ENCODE peak calls at places on chromosomes 7 and 10, in six cellular contexts. K is IMR-90; B is right atrium auricular region; Q is CD8-positive, alpha-beta T cell; M is mesendoderm; X is brain microvascular endothelial cell. O is an unnamed sample.

GRCh38 chr7:80895056-80895455 is 23.8 kb downstream of the SEMA3C start:
- DNase-seq in B (no peak), K (no peak), X (no peak), Q (no peak), M (no peak), O (no peak)

GRCh38 chr10:48605264-48605615 is 367 bp upstream of the ARHGAP22 start:
- DNase-seq in B (no peak), K (peak), Q (no peak), X (no peak), M (no peak), O (no peak)

GRCh38 chr10:55400075-55400474 is 599.0 kb upstream of the PCDH15 start:
- DNase-seq in K (no peak), B (no peak), Q (no peak), M (peak), X (peak), O (no peak)

GRCh38 chr10:48199580-48200377 is 74.7 kb downstream of the FRMPD2 start:
- DNase-seq in B (no peak), M (no peak), X (peak), Q (no peak), K (peak), O (no peak)

GRCh38 chr7:1098243-1099153 is 10.6 kb downstream of the GPER1 start:
- DNase-seq in M (no peak), Q (no peak), B (no peak), K (no peak), X (no peak), O (no peak)

GRCh38 chr10:125057158-125058001 is 103.0 kb downstream of the CTBP2 start:
- DNase-seq in M (peak), K (peak), B (peak), Q (no peak), X (peak), O (no peak)

GRCh38 chr10:109891105-109891504 is 32.2 kb downstream of the XPNPEP1 start:
- DNase-seq in B (no peak), M (no peak), X (no peak), Q (no peak), K (peak), O (no peak)

GRCh38 chr7:35286986-35287385 is 33.1 kb upstream of the TBX20 start:
- DNase-seq in Q (no peak), B (no peak), K (no peak), X (no peak), M (no peak), O (no peak)

GRCh38 chr10:5563991-5564536 is 39.3 kb downstream of the CALML3 start:
- DNase-seq in X (peak), Q (no peak), K (peak), M (no peak), B (no peak), O (peak)

GRCh38 chr10:75430000-75430763 is 1.2 kb upstream of the LRMDA start:
- DNase-seq in B (no peak), X (no peak), K (no peak), Q (no peak), M (peak), O (no peak)

GRCh38 chr7:153380636-153381035 is 621.1 kb downstream of the ACTR3B start:
- DNase-seq in Q (no peak), M (no peak), X (no peak), K (no peak), B (no peak), O (no peak)

GRCh38 chr10:106083572-106083971 is 1080.9 kb downstream of the SORCS1 start:
- DNase-seq in B (no peak), X (no peak), K (no peak), Q (no peak), M (no peak), O (no peak)

GRCh38 chr7:43758861-43759683 is 592 bp downstream of the BLVRA start:
- DNase-seq in B (no peak), K (peak), X (peak), Q (peak), M (peak), O (peak)

GRCh38 chr10:17257466-17258321 is 29.7 kb downstream of the VIM start:
- DNase-seq in B (peak), X (peak), K (peak), Q (no peak), M (peak), O (peak)

GRCh38 chr10:118626953-118627352 is 31.5 kb upstream of the PRLHR start:
- DNase-seq in B (peak), Q (no peak), X (no peak), M (peak), K (no peak), O (no peak)

GRCh38 chr10:51389415-51390342 is 309.7 kb downstream of the CSTF2T start:
- DNase-seq in M (peak), X (peak), Q (no peak), K (peak), B (no peak), O (peak)

GRCh38 chr7:35398518-35398917 is 144.6 kb upstream of the TBX20 start:
- DNase-seq in X (no peak), Q (no peak), B (no peak), K (no peak), M (no peak), O (no peak)

GRCh38 chr7:105691692-105692564 is 110.6 kb upstream of the EFCAB10 start:
- DNase-seq in Q (peak), X (peak), M (no peak), B (peak), K (peak), O (peak)
- H3K4me3 ChIP-seq in Q (peak), X (peak), M (no peak), B (peak), K (peak), O (peak)

DNA sequence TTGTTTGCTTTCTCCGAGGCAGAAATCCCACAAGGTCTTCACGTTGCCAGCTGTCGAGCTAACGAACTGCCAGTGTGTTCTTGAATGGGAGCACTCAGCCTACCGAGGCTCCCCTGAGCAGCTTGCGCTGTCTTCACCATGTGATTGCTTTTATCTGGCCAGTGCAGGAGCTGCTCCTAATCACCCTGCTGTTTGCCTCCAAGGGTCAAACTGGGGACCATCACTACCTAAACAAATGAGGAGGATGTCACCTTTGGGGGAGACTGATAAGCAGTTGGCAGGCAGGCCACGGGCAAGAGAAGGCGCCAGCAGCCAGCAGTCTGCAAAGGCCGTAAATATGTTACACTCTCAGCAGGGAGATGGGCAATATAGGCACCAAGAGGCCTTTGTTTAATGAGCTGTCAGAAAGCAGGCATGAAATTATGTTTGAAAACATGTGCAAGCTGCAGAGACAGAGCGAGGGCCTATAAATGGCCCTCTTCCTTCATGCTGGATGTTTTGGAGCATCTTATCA is 267.1 kb upstream of the NPVF start:
- DNase-seq in B (no peak), Q (no peak), X (no peak), K (no peak), M (peak), O (no peak)
- H3K27ac ChIP-seq in B (peak), Q (no peak), X (no peak), K (no peak), M (no peak), O (no peak)

GRCh38 chr7:95376632-95377380 is 19.4 kb downstream of the PON3 start:
- DNase-seq in Q (no peak), K (no peak), B (no peak), X (peak), M (peak), O (no peak)
- H3K4me3 ChIP-seq in Q (no peak), K (no peak), B (no peak), X (no peak), M (no peak), O (no peak)

GRCh38 chr7:92159-92767 is 100.1 kb upstream of the FAM20C start:
- DNase-seq in M (peak), K (no peak), X (no peak), Q (no peak), B (no peak), O (no peak)

GRCh38 chr7:92888-93672 is 99.3 kb upstream of the FAM20C start:
- DNase-seq in B (no peak), M (no peak), K (no peak), Q (no peak), X (no peak), O (no peak)

GRCh38 chr7:95180-95862 is 97.0 kb upstream of the FAM20C start:
- DNase-seq in X (no peak), M (no peak), K (peak), Q (no peak), B (no peak), O (no peak)

GRCh38 chr7:95863-96260 is 96.5 kb upstream of the FAM20C start:
- DNase-seq in X (no peak), M (peak), Q (no peak), B (no peak), K (no peak), O (no peak)

DNA sequence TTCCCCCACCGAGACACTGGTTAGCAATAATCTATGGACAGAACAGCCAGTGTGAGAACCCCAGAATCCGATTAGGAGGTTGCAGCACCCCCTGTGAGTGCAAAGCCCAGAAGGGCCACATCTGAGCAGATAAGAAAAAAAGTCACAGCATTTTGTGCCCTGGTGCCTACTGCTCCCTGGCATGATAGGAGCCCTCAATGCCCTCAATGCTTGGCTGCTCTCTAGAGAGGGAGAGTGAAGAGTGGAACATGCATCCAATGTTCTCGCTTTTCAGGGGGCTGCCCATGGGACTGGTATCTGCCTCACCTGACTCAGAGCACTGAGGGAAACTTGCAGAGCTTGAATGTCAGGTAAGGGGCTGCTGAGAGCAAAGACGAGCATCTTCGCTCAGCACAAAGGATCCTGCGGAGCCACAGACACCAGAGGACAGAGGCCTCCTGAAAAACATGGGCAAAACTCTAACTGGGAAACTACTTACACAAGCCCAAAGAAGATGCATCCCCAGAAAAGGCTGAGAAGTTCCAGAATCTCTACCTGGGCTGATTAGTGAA is 98.0 kb upstream of the FAM20C start:
- DNase-seq in M (no peak), K (no peak), Q (no peak), B (no peak), X (no peak), O (no peak)
- H3K27ac ChIP-seq in M (no peak), K (no peak), Q (no peak), B (no peak), X (no peak), O (no peak)

DNA sequence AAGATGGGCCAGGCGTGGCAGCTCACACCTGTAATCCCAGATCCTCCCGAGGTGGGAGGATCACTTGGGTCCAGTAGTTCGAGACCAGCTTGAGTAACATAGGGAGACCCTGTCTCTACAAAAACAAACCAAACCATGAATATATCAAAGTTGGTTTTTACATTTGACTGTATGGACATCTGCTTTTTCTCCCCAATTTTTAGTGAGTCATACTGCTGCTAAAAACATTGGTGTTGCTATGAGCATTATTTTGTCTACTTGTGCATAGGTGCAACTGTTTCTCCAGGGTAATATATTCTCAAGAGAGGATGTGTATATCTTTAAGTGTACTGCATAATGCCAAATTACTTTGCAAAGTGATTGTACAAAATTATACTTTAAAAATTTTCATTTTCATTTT is 769 bp upstream of the TMEM248 start:
- DNase-seq in K (no peak), B (no peak), X (no peak), Q (no peak), M (no peak), O (no peak)
- H3K4me3 ChIP-seq in K (no peak), B (peak), X (peak), Q (no peak), M (no peak), O (no peak)

O was measured in CD8-positive, alpha-beta memory T cell.